ENCODE peak calls at places on chromosome 1, in nine cellular contexts. X is LHCN-M2; K is non-pigmented ciliary epithelial cell; H is COR-L47; Y is Caki2; Q is activated naive CD4-positive, alpha-beta T cell; O is activated CD4-positive, alpha-beta memory T cell treated with anti-CD3 and anti-CD28 coated beads, Interleukin-2, amount 10 ng/mL, durations not matched to agents 7 days and 5 days; R is NCI-H2171 treated with DMSO at 0.1 percent for 48 hours; A is caudate nucleus. C is an unnamed sample.
A peak's percentile ranks its signal among the peaks of the same experiment; 100 is the strongest.

GRCh38 chr1:22625262-22625925 is 11.0 kb upstream of the C1QA start:
- DNase-seq in X (no peak), O (no peak), H (no peak), R (no peak), A (no peak), K (no peak), Y (no peak), Q (no peak), C (no peak)

GRCh38 chr1:89670168-89670567 is 37.2 kb downstream of the LRRC8C start:
- DNase-seq in Y (no peak), Q (no peak), H (no peak), A (no peak), K (no peak), X (peak; percentile 19), O (no peak), R (no peak), C (no peak)

GRCh38 chr1:59601032-59601431 is 213.7 kb upstream of the HOOK1 start:
- DNase-seq in H (no peak), A (peak; percentile 5), Q (no peak), K (no peak), Y (no peak), R (no peak), X (peak; percentile 97), O (no peak), C (no peak)

GRCh38 chr1:41661428-41662060 is 177.1 kb upstream of the EDN2 start:
- DNase-seq in K (no peak), A (no peak), Y (no peak), H (peak; percentile 18), X (no peak), Q (no peak), R (peak; percentile 58), O (no peak), C (no peak)

GRCh38 chr1:80258659-80259058 is 1252.1 kb upstream of the ADGRL4 start:
- DNase-seq in A (no peak), O (no peak), H (no peak), R (peak; percentile 35), K (no peak), Y (no peak), X (no peak), Q (no peak), C (no peak)

GRCh38 chr1:16720403-16721223 is 19.7 kb upstream of the RNU1-4 start:
- DNase-seq in O (peak; percentile 15), A (no peak), H (no peak), Y (no peak), X (no peak), Q (no peak), R (no peak), K (no peak), C (no peak)

GRCh38 chr1:67615886-67616285 is 69.1 kb upstream of the GADD45A start:
- DNase-seq in H (no peak), A (no peak), Q (no peak), O (no peak), K (no peak), X (no peak), R (no peak), Y (no peak), C (no peak)

GRCh38 chr1:226881515-226882185 is 11.2 kb downstream of the PSEN2 start:
- DNase-seq in Y (no peak), H (no peak), R (no peak), X (no peak), Q (no peak), O (no peak), K (no peak), A (no peak), C (no peak)

GRCh38 chr1:53899206-53899628 is 5.2 kb downstream of the DIO1 start:
- DNase-seq in Y (peak; percentile 90), Q (no peak), R (no peak), X (peak; percentile 56), H (no peak), O (no peak), K (no peak), A (no peak), C (no peak)

GRCh38 chr1:213905315-213905714 is 82.5 kb upstream of the PROX1 start:
- DNase-seq in Y (no peak), X (no peak), A (peak; percentile 81), R (no peak), O (no peak), H (no peak), K (no peak), Q (no peak), C (peak; percentile 38)

GRCh38 chr1:8985915-8986813 is 40.1 kb downstream of the SLC2A7 start:
- DNase-seq in Y (peak; percentile 66), X (peak; percentile 89), Q (no peak), R (no peak), O (no peak), H (no peak), A (peak; percentile 47), K (peak; percentile 73), C (peak; percentile 88)

C was measured in dorsolateral prefrontal cortex.